ENCODE peak calls at places on chromosomes 13 and 19, in five cellular contexts. A is Panc1, X is neuronal stem cell, W is fibroblast of lung, S is psoas muscle. P is an unnamed sample.

GRCh38 chr19:53980553-53981407 is 10.7 kb upstream of the CACNG6 start:
- DNase-seq in A (peak), X (no peak), W (peak), S (peak), P (no peak)

GRCh38 chr19:57165846-57166245 is 1.4 kb downstream of the DUXA start:
- DNase-seq in A (no peak), X (no peak), W (no peak), S (no peak), P (no peak)

GRCh38 chr13:23322353-23323336 is 110.9 kb downstream of the SACS start:
- DNase-seq in A (no peak), X (no peak), W (peak), S (no peak), P (no peak)

GRCh38 chr19:51796195-51796679 is 1.3 kb downstream of the FPR3 start:
- DNase-seq in A (no peak), X (no peak), W (no peak), S (no peak), P (peak)

GRCh38 chr13:30585748-30586262 is 31.9 kb upstream of the USPL1 start:
- DNase-seq in A (no peak), X (no peak), W (peak), S (no peak), P (no peak)

GRCh38 chr19:43625918-43626579 is 6.6 kb upstream of the ZNF428 start:
- DNase-seq in A (no peak), X (no peak), W (no peak), S (no peak), P (peak)

GRCh38 chr13:46715363-46715762 is 81.6 kb downstream of the ESD start:
- DNase-seq in A (no peak), X (no peak), W (no peak), S (no peak), P (no peak)

GRCh38 chr13:85985791-85986190 is 186.6 kb upstream of the SLITRK6 start:
- DNase-seq in A (no peak), X (no peak), W (peak), S (no peak), P (no peak)

GRCh38 chr13:35646061-35646774 is 169.7 kb upstream of the MAB21L1 start:
- DNase-seq in A (no peak), X (no peak), W (no peak), S (no peak), P (no peak)

GRCh38 chr13:45289936-45290563 is 50.9 kb downstream of the TPT1 start:
- DNase-seq in A (no peak), X (no peak), W (no peak), S (no peak), P (no peak)

GRCh38 chr19:38544569-38545315 is 73.0 kb downstream of the MAP4K1 start:
- DNase-seq in A (no peak), X (no peak), W (peak), S (no peak), P (no peak)

GRCh38 chr13:76965759-76966421 is 17.6 kb downstream of the ACOD1 start:
- DNase-seq in A (no peak), X (no peak), W (peak), S (peak), P (peak)

GRCh38 chr19:22144394-22144793 is 52.4 kb downstream of the ZNF676 start:
- DNase-seq in A (no peak), X (peak), W (peak), S (no peak), P (no peak)

GRCh38 chr19:6020972-6021805 is 43.2 kb upstream of the RANBP3 start:
- DNase-seq in A (no peak), X (no peak), W (no peak), S (no peak), P (no peak)

GRCh38 chr19:49691243-49692101 is 556 bp downstream of the CPT1C start:
- DNase-seq in A (no peak), X (peak), W (peak), S (peak), P (peak)
- H3K27ac ChIP-seq in A (no peak), X (peak), W (no peak), S (no peak), P (no peak)

GRCh38 chr19:15871570-15871969 is 26.3 kb downstream of the CYP4F2 start:
- DNase-seq in A (no peak), X (no peak), W (no peak), S (no peak), P (no peak)
- H3K27ac ChIP-seq in A (no peak), X (no peak), W (no peak), S (no peak), P (no peak)

GRCh38 chr13:41019027-41019487 is at the start of gene ELF1:
- DNase-seq in A (no peak), X (no peak), W (peak), S (no peak), P (no peak)

GRCh38 chr13:41017153-41017552 is 2.0 kb downstream of the ELF1 start:
- DNase-seq in A (no peak), X (no peak), W (no peak), S (no peak), P (no peak)

GRCh38 chr13:41018583-41018909 is 570 bp downstream of the ELF1 start:
- DNase-seq in A (no peak), X (no peak), W (no peak), S (no peak), P (no peak)

GRCh38 chr13:41019578-41020347 is 647 bp upstream of the ELF1 start:
- DNase-seq in A (no peak), X (no peak), W (no peak), S (no peak), P (no peak)

DNA sequence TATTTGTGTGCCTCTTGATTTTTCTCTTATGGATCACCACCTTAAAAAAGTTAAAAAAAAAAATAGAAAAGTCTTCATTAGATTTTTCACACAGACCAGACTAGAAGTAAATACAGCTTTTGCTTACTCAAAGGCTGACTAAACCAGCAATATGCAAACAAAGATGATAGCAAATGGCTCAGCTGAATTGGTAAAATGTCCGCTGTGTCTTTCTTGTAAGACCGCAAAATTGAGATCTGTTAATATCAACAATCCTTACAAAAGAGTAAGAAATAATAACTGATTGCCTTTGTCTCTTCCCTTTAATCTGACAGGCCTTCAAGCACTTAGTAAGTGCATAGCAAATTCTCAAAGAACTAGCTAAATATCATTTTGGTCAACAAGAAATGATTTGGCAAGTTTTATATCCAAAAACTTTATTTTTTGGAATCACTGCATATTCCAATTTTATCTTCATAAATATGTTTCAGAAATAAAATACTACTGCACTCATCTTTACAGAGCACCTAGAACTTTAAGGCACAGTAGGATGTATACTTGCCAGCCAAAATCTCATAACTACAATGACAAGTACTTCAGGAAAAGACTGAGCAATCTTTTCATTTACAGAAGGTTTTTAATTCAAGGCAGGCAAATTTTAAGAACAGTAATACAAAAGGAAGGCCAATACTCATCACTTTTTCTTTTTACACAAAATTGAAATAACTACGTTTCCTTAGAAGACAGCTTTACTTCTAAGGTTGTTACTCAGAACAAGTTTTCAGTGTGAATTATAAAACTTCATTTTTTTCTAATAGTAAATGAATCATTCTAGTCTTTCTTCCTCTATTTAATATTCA is 1.2 kb downstream of the ELF1 start:
- DNase-seq in A (no peak), X (no peak), W (no peak), S (no peak), P (no peak)
- H3K27ac ChIP-seq in A (peak), X (no peak), W (no peak), S (peak), P (no peak)

DNA sequence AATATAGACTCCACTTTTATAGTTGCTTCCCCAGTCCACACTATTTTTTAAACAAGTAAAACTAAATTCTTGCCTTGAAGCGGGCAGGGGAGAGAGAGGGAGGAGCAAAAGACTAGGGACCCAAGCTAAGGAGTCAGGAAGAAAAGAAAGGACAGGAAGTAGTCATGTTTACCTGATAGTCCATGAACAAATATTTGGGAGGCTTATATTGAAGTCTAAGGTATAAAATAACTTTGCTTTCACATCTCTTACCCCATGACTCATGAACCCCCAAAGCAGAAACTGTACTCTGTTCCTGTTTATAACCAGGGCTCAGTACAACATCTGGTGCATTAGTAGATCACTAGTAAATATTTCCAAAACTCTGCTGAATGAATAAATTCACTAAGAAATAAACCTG is 67.3 kb downstream of the ZAR1L start:
- DNase-seq in A (no peak), X (no peak), W (no peak), S (no peak), P (no peak)
- H3K27ac ChIP-seq in A (no peak), X (no peak), W (no peak), S (no peak), P (no peak)

DNA sequence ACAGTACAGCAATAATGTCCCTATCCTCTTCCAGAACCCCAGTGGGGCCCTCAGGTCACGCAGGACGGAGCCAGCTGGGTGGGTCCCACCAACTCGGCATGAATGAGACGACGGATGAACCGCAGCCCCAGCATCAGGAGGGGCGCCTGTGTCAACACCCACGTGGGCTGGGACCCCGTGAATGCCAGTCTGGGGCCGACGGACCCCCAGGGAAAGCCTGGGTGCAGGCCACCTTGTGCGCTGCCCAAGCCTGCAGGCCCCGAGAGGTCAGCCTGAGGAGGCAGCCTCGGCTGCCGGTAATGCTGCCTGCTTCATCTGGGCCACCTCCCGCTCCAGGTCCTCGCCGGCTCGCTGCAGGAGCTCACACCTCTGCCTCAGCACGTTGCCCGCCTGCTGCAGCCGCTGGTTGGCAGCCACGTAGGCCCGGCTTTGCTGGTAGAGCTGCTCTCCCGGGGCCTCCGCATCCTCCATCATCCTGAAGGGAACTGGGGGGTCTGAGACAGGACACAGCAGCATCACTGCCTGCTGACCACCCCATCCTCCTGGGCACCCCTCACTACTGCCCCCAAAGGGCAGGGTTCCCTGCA is 4.2 kb downstream of the C19orf25 start:
- DNase-seq in A (no peak), X (no peak), W (no peak), S (peak), P (peak)
- H3K27ac ChIP-seq in A (no peak), X (no peak), W (no peak), S (no peak), P (no peak)

GRCh38 chr13:39209731-39210633 is 171.7 kb downstream of the NHLRC3 start:
- DNase-seq in A (no peak), X (no peak), W (peak), S (no peak), P (no peak)
- H3K27ac ChIP-seq in A (no peak), X (no peak), W (no peak), S (no peak), P (peak)

GRCh38 chr19:4911314-4911713 is 2.0 kb downstream of the UHRF1 start:
- DNase-seq in A (no peak), X (no peak), W (peak), S (no peak), P (no peak)

GRCh38 chr19:4909897-4910593 is 744 bp downstream of the UHRF1 start:
- DNase-seq in A (no peak), X (peak), W (peak), S (peak), P (peak)

GRCh38 chr19:4909172-4909896 is at the start of gene UHRF1:
- DNase-seq in A (no peak), X (no peak), W (peak), S (no peak), P (peak)

GRCh38 chr19:4911786-4912672 is 2.7 kb downstream of the UHRF1 start:
- DNase-seq in A (peak), X (no peak), W (peak), S (peak), P (peak)

GRCh38 chr19:4910594-4911273 is 1.4 kb downstream of the UHRF1 start:
- DNase-seq in A (no peak), X (no peak), W (peak), S (peak), P (no peak)
- H3K27ac ChIP-seq in A (peak), X (peak), W (peak), S (no peak), P (no peak)

GRCh38 chr19:8423821-8424223 is 10.7 kb downstream of the MARCHF2 start:
- DNase-seq in A (peak), X (peak), W (peak), S (peak), P (peak)
- H3K27ac ChIP-seq in A (no peak), X (peak), W (peak), S (peak), P (peak)

DNA sequence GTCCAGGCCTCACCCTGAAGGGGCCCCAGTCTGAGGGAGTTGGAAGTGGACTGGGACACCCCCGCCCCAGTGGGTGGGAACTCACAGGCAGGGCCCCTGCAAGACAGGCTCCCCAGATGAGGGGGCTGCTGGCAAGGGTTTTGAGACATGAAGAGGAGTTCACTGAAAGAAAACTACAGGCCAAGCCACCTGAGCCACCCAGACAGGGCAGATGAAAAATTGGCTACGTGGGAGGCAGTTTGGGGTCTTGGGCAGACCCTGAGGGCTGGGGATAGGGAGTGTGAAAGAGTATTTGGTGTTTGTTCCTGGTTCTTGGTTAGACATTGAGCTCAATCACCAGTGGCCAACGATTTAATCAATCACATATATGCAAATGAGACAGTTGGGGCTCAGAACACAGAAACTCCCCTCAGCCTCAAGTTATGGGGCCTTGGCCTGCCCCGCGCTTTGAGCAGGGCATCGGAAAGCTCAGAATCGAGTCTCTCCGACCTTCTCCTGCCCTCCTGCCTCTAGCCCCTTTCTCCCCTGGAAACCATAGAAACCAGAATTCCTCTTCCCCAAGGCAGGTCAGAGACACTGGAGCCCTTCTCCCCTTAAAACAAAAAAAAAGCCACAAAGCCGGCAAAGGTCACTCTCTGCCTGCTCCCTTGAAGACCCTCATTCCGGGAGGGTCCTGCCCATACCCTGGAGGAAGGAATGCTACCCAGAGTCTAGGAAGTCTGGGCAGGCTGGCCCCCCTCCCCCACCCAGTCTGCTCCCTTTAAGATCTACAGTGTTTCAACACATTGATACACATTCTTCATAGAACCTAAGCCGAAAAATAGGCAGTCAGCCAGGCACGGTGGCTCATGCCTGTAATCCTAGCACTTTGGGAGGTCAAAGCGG is 1.3 kb upstream of the ISYNA1 start:
- DNase-seq in A (no peak), X (no peak), W (peak), S (no peak), P (no peak)
- H3K27ac ChIP-seq in A (peak), X (peak), W (no peak), S (no peak), P (peak)

DNA sequence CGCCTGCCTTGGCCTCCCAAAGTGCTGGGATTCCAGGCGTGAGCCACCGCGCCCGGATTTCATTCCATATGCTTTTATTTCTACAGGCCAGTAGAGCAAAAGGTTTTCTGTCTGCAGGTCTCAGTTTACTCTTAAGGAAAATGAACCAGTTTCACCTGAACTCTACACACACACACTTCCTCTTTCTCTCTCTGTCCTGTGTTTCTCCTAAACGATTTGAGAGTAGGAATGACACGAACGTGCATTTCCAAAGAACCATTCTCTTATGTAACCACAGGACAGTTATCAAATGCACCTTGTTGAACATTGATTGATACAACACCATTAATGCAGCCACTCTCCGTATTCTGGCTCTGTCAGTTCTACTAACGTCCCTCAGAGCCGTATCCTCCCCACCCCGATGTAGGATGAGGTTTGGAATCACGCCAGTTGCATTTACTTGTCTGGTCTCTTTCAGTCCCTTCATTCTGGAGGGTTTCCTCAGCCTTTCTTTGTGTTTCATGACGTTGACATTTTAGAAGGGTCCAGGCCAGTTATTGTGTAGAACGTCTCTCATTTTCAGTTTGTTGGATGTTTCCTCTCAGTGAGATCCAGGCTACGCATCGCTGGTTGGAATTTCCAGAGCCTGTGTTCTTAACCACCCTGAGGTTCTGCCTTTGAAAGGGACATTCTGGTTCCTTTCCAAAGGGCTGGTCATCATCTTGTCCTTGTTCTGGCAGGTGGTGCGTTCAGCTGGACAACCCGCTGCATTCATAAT is 36.0 kb downstream of the BICRA start:
- DNase-seq in A (no peak), X (no peak), W (peak), S (no peak), P (no peak)
- H3K27ac ChIP-seq in A (peak), X (no peak), W (no peak), S (peak), P (no peak)

P was measured in right cardiac atrium.